ENCODE peak calls at places on chromosomes 1 and 21, in four cellular contexts. S is GM23338, E is neural progenitor cell, T is OCI-LY7. W is an unnamed sample.

GRCh38 chr1:111948209-111949131 is 41.0 kb downstream of the KCND3 start:
- DNase-seq in E (peak), S (no peak), T (no peak), W (peak)

GRCh38 chr1:60573726-60574409 is 500.3 kb upstream of the C1orf87 start:
- DNase-seq in E (no peak), S (no peak), T (no peak), W (peak)

GRCh38 chr1:87986154-87986914 is 657.7 kb downstream of the LMO4 start:
- DNase-seq in S (no peak), E (no peak), T (no peak), W (no peak)

GRCh38 chr1:98084188-98084587 is 163.4 kb upstream of the DPYD start:
- DNase-seq in S (no peak), E (no peak), T (no peak), W (no peak)

GRCh38 chr1:10980841-10981727 is 31.4 kb upstream of the TARDBP start:
- DNase-seq in E (peak), S (no peak), T (no peak), W (no peak)

GRCh38 chr1:27142464-27142863 is 12.5 kb downstream of the SLC9A1 start:
- DNase-seq in S (no peak), E (no peak), T (peak), W (no peak)

GRCh38 chr1:76659171-76659940 is 207.9 kb upstream of the ST6GALNAC5 start:
- DNase-seq in T (no peak), E (no peak), S (no peak), W (no peak)

GRCh38 chr1:221778535-221779142 is 36.8 kb upstream of the DUSP10 start:
- DNase-seq in E (no peak), T (no peak), S (no peak), W (no peak)

GRCh38 chr21:37155216-37155615 is 82.2 kb downstream of the TTC3 start:
- DNase-seq in T (no peak), S (peak), E (no peak), W (no peak)

GRCh38 chr1:78722947-78723346 is 73.3 kb downstream of the IFI44 start:
- DNase-seq in E (no peak), T (no peak), S (no peak), W (no peak)

GRCh38 chr1:78726686-78727085 is 77.1 kb downstream of the IFI44 start:
- DNase-seq in E (no peak), S (no peak), T (no peak), W (no peak)

GRCh38 chr1:78721136-78721535 is 71.5 kb downstream of the IFI44 start:
- DNase-seq in S (no peak), E (no peak), T (no peak), W (no peak)

GRCh38 chr1:78718566-78718965 is 68.9 kb downstream of the IFI44 start:
- DNase-seq in E (no peak), T (no peak), S (no peak), W (no peak)

GRCh38 chr1:78722521-78722920 is 72.9 kb downstream of the IFI44 start:
- DNase-seq in S (no peak), T (no peak), E (no peak), W (no peak)
- H2AFZ ChIP-seq in S (no peak), T (no peak), E (no peak), W (no peak)

GRCh38 chr21:43352568-43353281 is 74.2 kb downstream of the SIK1 start:
- DNase-seq in S (no peak), T (peak), E (no peak), W (no peak)
- TF ChIP-seq EZH2phosphoT487 in S (no peak), T (no peak), E (no peak), W (no peak)

GRCh38 chr1:234990328-234990675 is 138.3 kb downstream of the TOMM20 start:
- DNase-seq in S (no peak), E (no peak), T (no peak), W (no peak)

GRCh38 chr1:234989479-234990327 is 138.9 kb downstream of the TOMM20 start:
- DNase-seq in T (no peak), E (no peak), S (no peak), W (no peak)

GRCh38 chr1:234990874-234991801 is 137.5 kb downstream of the TOMM20 start:
- DNase-seq in E (no peak), S (no peak), T (no peak), W (no peak)

GRCh38 chr1:234994411-234995295 is 134.0 kb downstream of the TOMM20 start:
- DNase-seq in T (no peak), E (no peak), S (no peak), W (no peak)

DNA sequence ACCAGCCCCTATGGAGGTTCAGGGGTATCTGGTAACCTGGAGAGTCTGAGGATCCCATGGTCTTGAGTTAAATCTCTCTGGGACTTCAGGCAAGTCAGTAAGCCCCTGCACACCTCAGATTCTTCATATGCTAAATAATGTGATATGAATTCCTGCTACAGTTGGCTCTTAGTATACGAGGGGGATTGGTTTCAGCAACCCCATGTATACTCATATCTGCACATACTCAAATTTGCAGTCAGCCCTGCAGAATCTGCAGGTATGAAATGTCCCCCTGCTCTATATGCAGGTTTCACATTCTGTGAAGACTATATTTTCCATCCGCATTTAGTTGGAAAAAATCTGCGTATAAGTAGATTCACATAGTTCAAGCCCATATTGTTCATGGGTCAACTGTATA is 136.6 kb downstream of the TOMM20 start:
- DNase-seq in S (no peak), T (no peak), E (no peak), W (no peak)
- H2AFZ ChIP-seq in S (no peak), T (no peak), E (no peak), W (no peak)

DNA sequence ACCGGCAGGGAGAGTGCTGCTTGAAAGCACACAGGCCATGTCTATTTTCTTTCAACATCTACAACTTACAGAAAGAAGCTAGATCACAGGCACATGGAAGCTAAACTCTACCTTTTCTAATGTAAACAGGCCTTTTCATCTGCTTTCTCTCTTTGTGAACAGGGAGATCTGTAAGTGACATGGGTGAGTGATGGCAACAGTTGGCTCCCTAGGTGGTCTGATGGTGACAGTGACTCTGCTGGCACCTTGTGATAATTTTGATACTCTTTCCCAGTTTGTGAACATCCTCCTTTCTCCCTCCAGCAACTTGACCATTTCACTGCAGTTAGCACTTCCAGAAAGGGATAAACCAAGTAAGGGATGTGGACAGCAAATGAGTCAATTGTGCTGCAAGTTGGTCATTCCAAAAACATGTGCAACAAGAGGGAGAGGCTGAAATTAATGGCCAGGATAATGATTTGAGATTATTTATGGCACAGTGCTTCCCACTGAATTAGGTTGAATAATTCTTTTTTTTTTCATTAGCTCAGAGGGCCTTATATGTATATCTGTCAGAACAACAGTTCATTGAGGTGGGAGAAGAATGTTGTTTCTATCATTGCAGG is 89.5 kb downstream of the XCL2 start:
- DNase-seq in S (no peak), T (no peak), E (no peak), W (no peak)
- TF ChIP-seq EZH2phosphoT487 in S (no peak), T (no peak), E (no peak), W (no peak)

DNA sequence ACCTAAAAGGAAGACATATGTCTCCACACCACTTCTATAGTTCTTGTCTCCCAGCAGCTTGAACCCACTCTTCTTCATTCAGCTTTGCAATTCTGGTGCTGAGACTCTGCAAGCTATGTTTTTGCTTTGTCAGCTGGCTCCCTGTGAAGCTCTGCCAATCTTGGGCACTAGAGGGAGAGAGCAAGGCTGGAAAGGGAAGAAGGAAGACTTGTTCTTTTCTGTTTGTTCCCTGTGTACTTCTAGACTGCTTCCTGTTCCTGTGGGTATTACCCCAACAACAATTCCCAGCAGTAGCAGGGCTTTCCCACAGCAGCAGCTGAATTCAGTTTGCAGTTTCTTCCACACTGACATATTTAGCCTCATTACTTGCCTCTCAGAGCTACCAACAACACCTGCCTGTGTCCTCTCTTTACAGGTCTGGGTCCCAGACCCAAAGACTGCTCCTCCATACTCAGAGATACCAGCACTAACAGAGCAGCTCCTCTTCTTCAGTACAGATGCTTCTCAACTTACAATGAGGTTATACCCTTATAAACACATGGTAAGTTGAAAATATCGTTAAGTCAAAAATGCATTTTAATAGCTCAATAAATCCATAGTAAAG is 275.2 kb upstream of the NEGR1 start:
- DNase-seq in T (no peak), S (peak), E (peak), W (peak)
- H2AFZ ChIP-seq in T (no peak), S (no peak), E (peak), W (no peak)

GRCh38 chr1:53280486-53280885 is 42.2 kb upstream of the MAGOH start:
- DNase-seq in S (no peak), T (no peak), E (no peak), W (no peak)
- TF ChIP-seq EZH2phosphoT487 in S (no peak), T (no peak), E (no peak), W (no peak)